ENCODE peak calls at places on chromosomes 11 and 22, in nine cellular contexts. C is NCI-H1436; S is AG04449; E is GM10248; T is skeletal muscle cell; M is GM04504; X is GDM1; H is CD8-positive, alpha-beta T cell; A is DMS79 treated with DMSO at 0.1 percent for 48 hours. Y is an unnamed sample.

GRCh38 chr22:42938976-42939375 is 76.0 kb downstream of the PACSIN2 start:
- DNase-seq in C (no peak), S (no peak), E (no peak), T (no peak), M (no peak), X (no peak), H (no peak), A (no peak), Y (no peak)

GRCh38 chr11:46247090-46247489 is 30.4 kb upstream of the CREB3L1 start:
- DNase-seq in C (no peak), S (no peak), E (no peak), T (no peak), M (no peak), X (no peak), H (no peak), A (no peak), Y (no peak)

GRCh38 chr11:101870510-101870909 is 44.3 kb upstream of the CEP126 start:
- DNase-seq in C (no peak), S (no peak), E (no peak), T (peak; percentile 45), M (no peak), X (no peak), H (no peak), A (no peak), Y (no peak)

GRCh38 chr11:29801561-29801960 is 215.3 kb downstream of the KCNA4 start:
- DNase-seq in C (no peak), S (no peak), E (no peak), T (peak; percentile 15), M (no peak), X (no peak), H (no peak), A (no peak), Y (no peak)

GRCh38 chr11:103903621-103904323 is 132.7 kb upstream of the DDI1 start:
- DNase-seq in C (no peak), S (no peak), E (no peak), T (no peak), M (no peak), X (no peak), H (no peak), A (no peak), Y (no peak)

GRCh38 chr11:70471254-70471653 is 72.9 kb downstream of the CTTN start:
- DNase-seq in C (no peak), S (no peak), E (peak; percentile 69), T (no peak), M (no peak), X (peak; percentile 12), H (no peak), A (no peak), Y (no peak)

GRCh38 chr11:6210274-6210955 is 5.1 kb downstream of the C11orf42 start:
- DNase-seq in C (no peak), S (peak; percentile 28), E (no peak), T (no peak), M (no peak), X (no peak), H (no peak), A (no peak), Y (no peak)

GRCh38 chr11:115503083-115503885 is 931 bp downstream of the CADM1 start:
- DNase-seq in C (peak; percentile 37), S (no peak), E (peak; percentile 46), T (no peak), M (no peak), X (no peak), H (peak; percentile 11), A (peak; percentile 59), Y (peak; percentile 91)

GRCh38 chr11:129779342-129779741 is 36.3 kb upstream of the TMEM45B start:
- DNase-seq in C (no peak), S (no peak), E (no peak), T (no peak), M (no peak), X (no peak), H (no peak), A (no peak), Y (no peak)

GRCh38 chr22:39142088-39142667 is 10.3 kb downstream of the CBX7 start:
- DNase-seq in C (no peak), S (no peak), E (no peak), T (no peak), M (no peak), X (no peak), H (no peak), A (no peak), Y (no peak)

GRCh38 chr11:71199226-71199815 is 53.1 kb downstream of the SHANK2 start:
- DNase-seq in C (no peak), S (no peak), E (no peak), T (no peak), M (no peak), X (no peak), H (no peak), A (peak; percentile 21), Y (no peak)

Y was measured in putamen.